ENCODE peak calls at places on chromosomes 2 and 18, in five cellular contexts. One of them, this sample, is unnamed.

GRCh38 chr2:11156396-11157075 is 1.3 kb downstream of the SLC66A3 start:
- DNase-seq in H1: no peak
- DNase-seq in GM12878: no peak
- DNase-seq in K562: no peak
- DNase-seq in GM12891: no peak
- DNase-seq in this sample: no peak

GRCh38 chr2:208311954-208312353 is 45.9 kb downstream of the PIKFYVE start:
- DNase-seq in GM12891: no peak
- DNase-seq in K562: no peak
- DNase-seq in GM12878: no peak
- DNase-seq in H1: no peak
- DNase-seq in this sample: no peak

GRCh38 chr2:33115728-33116127 is 169.0 kb downstream of the LTBP1 start:
- DNase-seq in GM12891: no peak
- DNase-seq in K562: no peak
- DNase-seq in GM12878: no peak
- DNase-seq in H1: no peak
- DNase-seq in this sample: no peak

GRCh38 chr2:100246163-100247145 is 75.8 kb downstream of the LONRF2 start:
- DNase-seq in GM12891: no peak
- DNase-seq in K562: peak; percentile 64
- DNase-seq in H1: no peak
- DNase-seq in GM12878: no peak
- DNase-seq in this sample: no peak

GRCh38 chr2:231917280-231918088 is 8.7 kb downstream of the NPPC start:
- DNase-seq in H1: no peak
- DNase-seq in GM12878: no peak
- DNase-seq in GM12891: no peak
- DNase-seq in K562: peak; percentile 24
- DNase-seq in this sample: no peak

GRCh38 chr2:179036353-179036905 is 13.5 kb downstream of the CCDC141 start:
- DNase-seq in GM12891: no peak
- DNase-seq in H1: no peak
- DNase-seq in GM12878: no peak
- DNase-seq in K562: no peak
- DNase-seq in this sample: no peak

GRCh38 chr2:74489906-74490305 is 7.0 kb downstream of the TTC31 start:
- DNase-seq in GM12878: no peak
- DNase-seq in GM12891: no peak
- DNase-seq in K562: no peak
- DNase-seq in H1: no peak
- DNase-seq in this sample: no peak

GRCh38 chr2:182819412-182819811 is 47.0 kb downstream of the FRZB start:
- DNase-seq in GM12878: no peak
- DNase-seq in H1: no peak
- DNase-seq in GM12891: no peak
- DNase-seq in K562: no peak
- DNase-seq in this sample: no peak

GRCh38 chr2:30422437-30422805 is 24.6 kb upstream of the LCLAT1 start:
- DNase-seq in K562: no peak
- DNase-seq in GM12878: peak; percentile 39
- DNase-seq in GM12891: peak; percentile 28
- DNase-seq in H1: no peak
- DNase-seq in this sample: peak; percentile 29

GRCh38 chr18:62720766-62721613 is 5.6 kb downstream of the PHLPP1 start:
- DNase-seq in H1: no peak
- DNase-seq in GM12878: no peak
- DNase-seq in K562: no peak
- DNase-seq in GM12891: no peak
- DNase-seq in this sample: no peak

GRCh38 chr2:59804662-59805258 is 748.7 kb downstream of the BCL11A start:
- DNase-seq in GM12878: no peak
- DNase-seq in K562: no peak
- DNase-seq in H1: no peak
- DNase-seq in GM12891: no peak
- DNase-seq in this sample: no peak

GRCh38 chr2:158178646-158179045 is 77.0 kb downstream of the UPP2 start:
- DNase-seq in K562: no peak
- DNase-seq in GM12891: no peak
- DNase-seq in H1: no peak
- DNase-seq in GM12878: no peak
- DNase-seq in this sample: no peak

GRCh38 chr2:162113771-162114168 is 38.3 kb downstream of the GCG start:
- DNase-seq in H1: no peak
- DNase-seq in GM12878: no peak
- DNase-seq in K562: no peak
- DNase-seq in GM12891: no peak
- DNase-seq in this sample: no peak

GRCh38 chr2:88600038-88600465 is 27.2 kb downstream of the EIF2AK3 start:
- DNase-seq in K562: peak; percentile 75
- DNase-seq in GM12891: peak; percentile 22
- DNase-seq in GM12878: peak; percentile 98
- DNase-seq in H1: peak; percentile 33
- DNase-seq in this sample: peak; percentile 17

GRCh38 chr18:48842259-48843061 is 108.3 kb downstream of the SMAD7 start:
- DNase-seq in GM12891: no peak
- DNase-seq in GM12878: no peak
- DNase-seq in K562: peak; percentile 22
- DNase-seq in H1: no peak
- DNase-seq in this sample: no peak

GRCh38 chr2:216211141-216211540 is 102.0 kb downstream of the XRCC5 start:
- DNase-seq in K562: no peak
- DNase-seq in GM12891: no peak
- DNase-seq in GM12878: no peak
- DNase-seq in H1: no peak
- DNase-seq in this sample: no peak

GRCh38 chr2:107717666-107718065 is 109.0 kb upstream of the RGPD4 start:
- DNase-seq in GM12878: no peak
- DNase-seq in K562: no peak
- DNase-seq in GM12891: no peak
- DNase-seq in H1: no peak
- DNase-seq in this sample: no peak

GRCh38 chr2:232927041-232927792 is 57.2 kb downstream of the SNORC start:
- DNase-seq in H1: no peak
- DNase-seq in K562: peak; percentile 23
- DNase-seq in GM12878: no peak
- DNase-seq in GM12891: peak; percentile 35
- DNase-seq in this sample: no peak

GRCh38 chr18:33802955-33803354 is 224.9 kb downstream of the ASXL3 start:
- DNase-seq in K562: no peak
- DNase-seq in GM12878: no peak
- DNase-seq in GM12891: no peak
- DNase-seq in H1: no peak
- DNase-seq in this sample: no peak
- TF ChIP-seq POLR2AphosphoS5 in K562: no peak
- TF ChIP-seq POLR2AphosphoS5 in GM12878: no peak
- TF ChIP-seq POLR2AphosphoS5 in GM12891: no peak
- TF ChIP-seq POLR2AphosphoS5 in H1: no peak
- TF ChIP-seq POLR2AphosphoS5 in this sample: no peak

DNA sequence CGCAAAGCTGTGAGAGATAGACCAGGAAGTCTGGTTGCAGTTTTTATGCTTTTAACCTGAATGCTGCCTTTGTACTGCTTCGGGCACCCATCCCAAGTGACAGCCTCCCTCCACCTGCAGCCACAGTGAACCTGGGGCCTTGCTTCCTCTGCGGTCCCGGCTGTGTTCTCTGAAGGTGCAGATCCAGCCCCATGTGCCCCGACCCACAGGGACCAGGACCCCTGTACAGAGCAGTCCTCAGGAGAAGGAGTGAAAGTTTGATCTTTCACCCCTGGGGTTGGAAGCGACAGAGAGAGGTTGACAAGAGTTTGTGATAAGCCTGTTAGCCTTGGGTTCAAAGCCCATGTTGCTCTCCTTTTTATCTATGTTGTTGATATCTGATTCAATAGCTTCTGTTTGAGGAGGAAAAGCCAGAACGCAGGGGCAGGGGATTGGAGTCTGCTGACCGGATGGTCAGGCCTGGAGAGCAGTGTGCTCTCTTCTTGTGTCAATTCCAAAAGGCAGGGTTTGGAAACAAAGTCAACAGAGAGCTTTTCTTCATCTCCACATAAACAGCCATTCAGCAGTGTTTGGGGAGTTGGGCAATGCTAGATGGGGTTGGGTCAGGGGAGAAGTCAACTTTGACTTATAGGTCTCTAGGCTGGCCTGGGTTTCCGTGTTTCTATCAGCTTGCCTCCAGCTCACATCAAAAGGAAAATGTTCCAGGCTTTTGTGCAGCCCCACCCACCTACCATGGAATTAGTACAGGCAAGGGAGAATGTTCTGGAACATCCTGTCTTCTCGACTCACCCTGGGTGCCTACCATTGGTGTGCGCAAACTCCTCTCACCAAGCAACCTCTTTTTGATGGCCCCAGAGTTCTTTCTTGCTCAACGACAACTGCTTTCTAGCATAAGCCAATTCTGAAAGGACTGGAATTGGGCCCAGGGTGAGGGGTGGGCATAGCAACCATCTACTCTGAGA is 214.9 kb downstream of the ALPK2 start:
- DNase-seq in GM12891: no peak
- DNase-seq in K562: no peak
- DNase-seq in GM12878: no peak
- DNase-seq in H1: no peak
- DNase-seq in this sample: no peak
- TF ChIP-seq POLR2A in GM12891: no peak
- TF ChIP-seq POLR2A in K562: no peak
- TF ChIP-seq POLR2A in GM12878: no peak
- TF ChIP-seq POLR2A in H1: no peak
- TF ChIP-seq POLR2A in this sample: no peak

DNA sequence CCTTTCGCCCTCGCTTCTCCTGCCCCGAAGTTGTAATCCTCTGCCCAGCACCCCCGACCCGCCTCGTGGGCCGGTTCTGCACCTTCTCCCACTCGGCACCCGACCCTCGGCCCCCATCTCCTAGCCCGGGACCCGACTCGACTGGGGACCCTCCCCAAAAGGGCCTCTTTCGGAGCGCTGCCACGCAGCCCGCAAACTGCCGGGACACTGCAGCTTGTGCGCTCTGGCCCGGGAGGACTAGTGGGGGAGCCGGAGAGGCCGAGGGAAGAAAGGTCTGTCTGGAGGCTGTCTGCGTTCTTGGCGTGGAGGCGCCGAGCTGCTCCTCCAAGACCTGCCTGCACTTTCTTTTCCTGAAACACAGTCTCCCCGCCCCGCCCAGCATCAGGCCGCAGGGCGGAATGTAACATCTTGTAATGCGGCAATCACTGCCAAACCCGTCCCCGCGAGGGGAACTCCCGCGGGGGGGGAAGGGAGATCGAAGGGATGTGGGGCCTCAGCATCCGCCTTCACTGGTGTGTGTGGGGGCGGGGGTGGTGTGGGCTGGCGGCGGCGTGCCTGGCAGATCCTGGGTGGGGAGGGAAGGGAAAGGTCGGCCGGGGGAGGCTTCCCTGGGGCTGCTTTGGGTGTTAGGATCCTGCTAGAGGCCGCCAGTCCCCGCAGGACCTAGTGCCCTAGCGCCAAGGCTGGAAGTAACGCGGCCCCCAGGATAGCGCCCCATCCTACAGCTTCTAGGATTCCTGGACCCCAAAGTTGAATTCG is 7.4 kb downstream of the DLX2 start:
- DNase-seq in GM12891: no peak
- DNase-seq in K562: no peak
- DNase-seq in GM12878: no peak
- DNase-seq in H1: no peak
- DNase-seq in this sample: peak; percentile 75
- TF ChIP-seq TAF1 in GM12891: no peak
- TF ChIP-seq TAF1 in K562: no peak
- TF ChIP-seq TAF1 in GM12878: no peak
- TF ChIP-seq TAF1 in H1: no peak
- TF ChIP-seq TAF1 in this sample: no peak

GRCh38 chr18:24831871-24832665 is 371.6 kb downstream of the HRH4 start:
- DNase-seq in GM12891: no peak
- DNase-seq in K562: no peak
- DNase-seq in H1: no peak
- DNase-seq in GM12878: no peak
- DNase-seq in this sample: no peak
- TF ChIP-seq POLR2AphosphoS5 in GM12891: no peak
- TF ChIP-seq POLR2AphosphoS5 in K562: no peak
- TF ChIP-seq POLR2AphosphoS5 in H1: no peak
- TF ChIP-seq POLR2AphosphoS5 in GM12878: no peak
- TF ChIP-seq POLR2AphosphoS5 in this sample: no peak

DNA sequence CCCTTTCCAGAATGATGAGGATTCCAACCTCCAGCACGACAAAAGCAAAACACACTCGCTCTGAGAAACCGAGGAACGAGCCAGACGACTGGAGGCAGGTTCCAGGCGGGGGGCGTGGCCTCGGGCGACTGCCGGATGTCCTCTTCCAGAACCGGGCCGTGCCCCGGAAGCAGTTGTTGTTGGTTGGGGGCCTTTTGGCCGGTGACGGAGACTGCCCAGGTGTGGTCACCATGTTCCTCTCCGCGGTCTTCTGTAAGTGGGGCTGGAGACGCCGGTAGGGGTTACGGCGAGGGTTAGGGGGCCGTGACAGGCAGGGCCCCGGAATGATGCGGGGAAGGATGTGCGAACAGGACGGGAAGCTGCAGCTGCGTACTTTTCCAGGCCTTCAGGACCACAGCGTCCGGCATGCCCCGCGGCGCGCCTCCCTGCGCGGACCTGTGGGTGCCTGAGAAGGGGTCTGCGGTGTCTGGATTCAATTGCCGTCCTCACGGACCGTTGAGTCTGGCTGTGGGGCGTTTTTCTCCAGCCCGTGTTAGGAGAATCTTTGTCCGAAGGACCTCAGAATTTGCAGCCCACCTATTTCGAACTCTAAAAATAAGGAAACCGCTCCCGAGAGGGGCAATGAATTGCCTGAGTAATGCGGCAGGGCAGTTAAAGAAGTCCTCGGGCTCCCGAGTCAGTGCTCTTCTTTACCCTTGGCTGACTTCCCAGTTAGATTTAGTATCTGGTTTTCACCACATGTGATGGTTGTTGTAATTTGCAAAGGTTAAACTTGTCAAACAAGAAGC is at the start of gene MRPL33:
- DNase-seq in K562: peak; percentile 95
- DNase-seq in GM12878: peak; percentile 57
- DNase-seq in GM12891: peak; percentile 92
- DNase-seq in H1: peak; percentile 81
- DNase-seq in this sample: peak; percentile 93
- TF ChIP-seq POLR2A in K562: peak; percentile 96
- TF ChIP-seq POLR2A in GM12878: peak; percentile 90
- TF ChIP-seq POLR2A in GM12891: peak; percentile 91
- TF ChIP-seq POLR2A in H1: peak; percentile 91
- TF ChIP-seq POLR2A in this sample: peak; percentile 91

GRCh38 chr18:61541673-61542072 is 208.4 kb downstream of the CDH20 start:
- DNase-seq in K562: no peak
- DNase-seq in GM12891: no peak
- DNase-seq in GM12878: no peak
- DNase-seq in H1: no peak
- DNase-seq in this sample: no peak
- TF ChIP-seq TAF1 in K562: no peak
- TF ChIP-seq TAF1 in GM12891: no peak
- TF ChIP-seq TAF1 in GM12878: no peak
- TF ChIP-seq TAF1 in H1: no peak
- TF ChIP-seq TAF1 in this sample: no peak

This sample was measured in GM12892.